ENCODE peak calls at places on chromosomes 16 and 17, in five cellular contexts. Y, Z, A, T and K are unnamed samples.

GRCh38 chr17:21676281-21677111 is 15.8 kb upstream of the KCNJ18 start:
- DNase-seq in A (no peak), Z (no peak), T (no peak), Y (no peak), K (no peak)

GRCh38 chr17:47990962-47991731 is 20.2 kb downstream of the CDK5RAP3 start:
- DNase-seq in A (no peak), T (no peak), Z (no peak), Y (no peak), K (no peak)

GRCh38 chr17:56594528-56595418 is 1.3 kb downstream of the NOG start:
- DNase-seq in Y (peak; percentile 57), A (no peak), T (no peak), Z (no peak), K (peak; percentile 63)

GRCh38 chr16:78298986-78299385 is 199.5 kb downstream of the WWOX start:
- DNase-seq in T (no peak), Z (no peak), A (no peak), Y (no peak), K (no peak)

GRCh38 chr17:78219396-78220150 is 5.5 kb downstream of the BIRC5 start:
- DNase-seq in A (no peak), Z (no peak), T (no peak), Y (no peak), K (no peak)

GRCh38 chr16:79483336-79483735 is 117.2 kb downstream of the MAF start:
- DNase-seq in T (no peak), Z (no peak), Y (no peak), A (no peak), K (no peak)

GRCh38 chr16:57999971-58000705 is at the start of gene ZNF319:
- DNase-seq in Y (peak; percentile 42), A (no peak), Z (no peak), T (no peak), K (no peak)

GRCh38 chr16:49194499-49195260 is 87.0 kb downstream of the CBLN1 start:
- DNase-seq in Z (no peak), Y (no peak), T (no peak), A (peak; percentile 46), K (no peak)

GRCh38 chr17:57948555-57949420 is 6.4 kb downstream of the CUEDC1 start:
- DNase-seq in T (no peak), Z (no peak), A (no peak), Y (no peak), K (peak; percentile 66)

GRCh38 chr16:86414991-86415740 is 95.2 kb upstream of the FOXF1 start:
- DNase-seq in A (no peak), T (no peak), Z (no peak), Y (no peak), K (no peak)

GRCh38 chr17:38925263-38925995 is at the start of gene LASP1NB:
- DNase-seq in Y (peak; percentile 45), Z (no peak), A (no peak), T (no peak), K (no peak)

GRCh38 chr16:85082553-85083050 is 29.7 kb downstream of the CIBAR2 start:
- DNase-seq in Y (no peak), Z (no peak), T (no peak), A (no peak), K (no peak)

GRCh38 chr16:67115649-67116048 is 5.9 kb downstream of the PHAF1 start:
- DNase-seq in Z (no peak), Y (no peak), A (no peak), T (no peak), K (no peak)

GRCh38 chr17:72571813-72572396 is 451.1 kb downstream of the SOX9 start:
- DNase-seq in T (no peak), Y (no peak), Z (no peak), A (no peak), K (no peak)

GRCh38 chr16:87235810-87236515 is 81.2 kb downstream of the C16orf95 start:
- DNase-seq in T (no peak), Z (no peak), A (no peak), Y (no peak), K (peak; percentile 78)